ENCODE peak calls at places on chromosome 22, in four cellular contexts. Q is stomach, C is ovary, E is suprapubic skin. B is an unnamed sample. For H3K4me1 and H3K27me3, the result is how much of the 10 kb centered on the place peaks cover.

GRCh38 chr22:24406322-24407277 is 20.8 kb upstream of the ADORA2A start:
- DNase-seq in C (no peak), E (no peak), Q (no peak), B (no peak)

GRCh38 chr22:29755889-29756288 is 10.9 kb downstream of the ZMAT5 start:
- DNase-seq in E (no peak), C (no peak), Q (no peak), B (no peak)

GRCh38 chr22:30606455-30607299 is at the start of gene TCN2:
- DNase-seq in E (peak), Q (peak), C (peak), B (peak)

GRCh38 chr22:23219787-23220484 is 39.6 kb downstream of the BCR start:
- DNase-seq in Q (peak), E (no peak), C (no peak), B (no peak)

GRCh38 chr22:31995046-31995445 is 48.0 kb upstream of the SLC5A1 start:
- DNase-seq in C (no peak), Q (no peak), E (no peak), B (no peak)

GRCh38 chr22:18103527-18104269 is 6.9 kb upstream of the TUBA8 start:
- DNase-seq in E (no peak), C (no peak), Q (no peak), B (no peak)

GRCh38 chr22:35598396-35598710 is 18.8 kb downstream of the MB start:
- DNase-seq in E (no peak), Q (no peak), C (no peak), B (no peak)

GRCh38 chr22:20867179-20868099 is 8.6 kb downstream of the SNAP29 start:
- DNase-seq in E (no peak), Q (peak), C (no peak), B (no peak)

GRCh38 chr22:41833369-41834004 is 582 bp downstream of the SREBF2 start:
- DNase-seq in C (peak), E (peak), Q (peak), B (peak)

GRCh38 chr22:42060489-42060888 is 10.1 kb downstream of the NAGA start:
- DNase-seq in E (no peak), Q (no peak), C (no peak), B (no peak)

GRCh38 chr22:23399367-23400285 is 180.5 kb downstream of the IGLL1 start:
- DNase-seq in E (peak), Q (no peak), C (peak), B (no peak)

GRCh38 chr22:18111759-18112330 is 1.2 kb downstream of the TUBA8 start:
- DNase-seq in Q (peak), C (no peak), E (no peak), B (no peak)

GRCh38 chr22:48897638-48897954 is 930.1 kb downstream of the BRD1 start:
- DNase-seq in E (no peak), Q (peak), C (no peak), B (no peak)

GRCh38 chr22:17097701-17098100 is 12.9 kb downstream of the IL17RA start:
- DNase-seq in E (no peak), Q (no peak), C (no peak), B (no peak)

GRCh38 chr22:29607426-29607825 is 4.0 kb downstream of the NF2 start:
- DNase-seq in Q (no peak), C (no peak), E (no peak), B (no peak)

GRCh38 chr22:30344447-30345200 is 12.1 kb downstream of the SF3A1 start:
- DNase-seq in C (no peak), Q (no peak), E (no peak), B (no peak)

GRCh38 chr22:41966607-41967240 is 2.5 kb upstream of the SEPTIN3 start:
- DNase-seq in Q (peak), C (no peak), E (no peak), B (peak)

DNA sequence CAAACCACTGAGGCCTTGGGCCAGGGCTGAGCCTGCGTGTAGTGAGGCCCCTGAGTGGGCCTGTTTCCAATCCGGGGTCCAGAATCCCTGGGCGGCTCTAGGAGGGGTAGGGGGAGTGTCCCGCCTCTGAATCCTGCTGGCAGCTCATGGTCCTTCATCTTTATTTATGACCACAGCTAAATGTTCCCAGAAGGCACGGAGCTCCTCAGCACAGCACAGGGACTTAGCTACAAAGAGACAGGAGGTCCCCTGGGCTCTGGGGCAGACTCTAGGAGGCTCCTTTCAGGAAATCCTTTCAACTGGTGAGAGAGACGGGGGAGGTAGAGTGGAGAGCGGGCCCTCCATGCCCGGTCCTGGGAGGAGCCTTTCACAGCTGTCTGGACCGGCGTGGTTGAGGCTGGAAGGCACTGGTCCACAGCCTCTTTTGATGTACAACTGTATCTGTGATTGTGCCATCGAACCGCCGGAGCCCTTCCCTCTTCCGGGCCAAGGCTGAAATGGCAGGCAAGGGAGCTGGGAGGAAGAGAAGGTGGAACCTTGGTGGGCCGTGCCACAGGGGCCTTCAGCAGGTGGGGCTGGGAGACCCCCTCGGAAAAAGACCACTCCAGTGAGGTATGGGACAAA is 46.8 kb downstream of the SCUBE1 start:
- DNase-seq in E (no peak), C (no peak), Q (no peak), B (no peak)
- H3K4me1 ChIP-seq in E (under half), C (under half), Q (half or more), B (under half)

GRCh38 chr22:39928556-39929401 is 27.9 kb downstream of the GRAP2 start:
- DNase-seq in C (no peak), E (no peak), Q (no peak), B (no peak)

GRCh38 chr22:39926175-39927152 is 25.6 kb downstream of the GRAP2 start:
- DNase-seq in C (no peak), Q (no peak), E (no peak), B (no peak)

GRCh38 chr22:39924286-39924685 is 23.4 kb downstream of the GRAP2 start:
- DNase-seq in C (no peak), E (no peak), Q (no peak), B (no peak)

GRCh38 chr22:39925273-39925672 is 24.4 kb downstream of the GRAP2 start:
- DNase-seq in E (no peak), C (no peak), Q (no peak), B (no peak)

GRCh38 chr22:39927544-39927943 is 26.7 kb downstream of the GRAP2 start:
- DNase-seq in C (no peak), E (no peak), Q (no peak), B (peak)
- H3K4me3 ChIP-seq in C (no peak), E (no peak), Q (no peak), B (no peak)

DNA sequence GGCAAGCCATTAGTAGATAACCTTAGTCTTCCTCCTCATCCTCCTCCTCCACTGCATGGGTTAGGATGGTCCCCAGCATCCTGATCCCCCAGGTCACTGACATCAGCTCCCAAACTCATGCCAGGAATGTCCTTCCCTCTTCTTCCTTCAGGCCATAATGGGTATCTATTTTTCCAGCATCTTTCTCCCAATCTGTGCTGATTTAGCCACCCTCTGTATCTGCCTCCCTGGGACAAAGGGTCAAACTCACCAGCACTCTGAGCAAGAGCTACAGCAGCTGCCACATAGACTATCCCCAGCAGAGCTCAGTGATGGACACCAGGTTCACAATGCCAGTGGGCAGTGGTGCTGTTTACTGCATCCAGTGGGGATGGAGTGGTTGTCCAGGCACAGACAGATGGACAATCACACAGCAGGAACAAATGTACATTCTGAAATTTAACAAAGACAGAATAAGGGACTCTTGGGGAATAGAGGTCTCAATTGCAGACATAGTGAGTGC is 115.2 kb upstream of the TOP3B start:
- DNase-seq in Q (no peak), E (no peak), C (no peak), B (no peak)
- H3K27me3 ChIP-seq in Q (under half), E (under half), C (under half), B (under half)

GRCh38 chr22:38258895-38259294 is 13.9 kb downstream of the TMEM184B start:
- DNase-seq in C (peak), Q (no peak), E (no peak), B (no peak)

GRCh38 chr22:38260760-38261477 is 11.9 kb downstream of the TMEM184B start:
- DNase-seq in C (no peak), E (no peak), Q (no peak), B (no peak)

GRCh38 chr22:38257650-38258246 is 15.1 kb downstream of the TMEM184B start:
- DNase-seq in Q (peak), E (no peak), C (no peak), B (no peak)

GRCh38 chr22:38261478-38261803 is 11.4 kb downstream of the TMEM184B start:
- DNase-seq in C (no peak), Q (no peak), E (no peak), B (no peak)

DNA sequence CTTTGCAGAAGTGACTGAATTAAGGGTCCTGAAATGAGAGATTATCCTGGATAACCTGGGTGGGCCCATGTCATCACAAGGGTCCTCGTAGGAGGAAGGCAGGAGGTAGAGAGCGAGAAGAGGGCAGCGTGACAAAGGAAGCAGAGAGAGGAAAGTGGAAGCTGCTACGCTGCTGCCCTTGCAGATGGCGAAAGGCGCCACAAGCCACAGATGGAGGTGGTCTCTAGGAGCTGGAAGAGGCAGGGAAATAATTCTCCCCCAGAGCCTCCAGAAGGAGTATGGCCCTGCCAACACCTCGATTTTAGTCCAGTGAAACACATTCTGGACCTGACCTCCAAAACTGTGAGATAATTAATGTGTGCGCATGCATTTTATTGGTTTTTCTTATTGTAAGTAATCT is 13.4 kb downstream of the TMEM184B start:
- DNase-seq in Q (no peak), C (no peak), E (no peak), B (no peak)
- H3K4me1 ChIP-seq in Q (half or more), C (under half), E (half or more), B (under half)

GRCh38 chr22:45671783-45672563 is at the start of gene ATXN10:
- DNase-seq in E (peak), C (peak), Q (peak), B (peak)

GRCh38 chr22:45671051-45671782 is 417 bp upstream of the ATXN10 start:
- DNase-seq in Q (no peak), E (peak), C (no peak), B (peak)

GRCh38 chr22:45672564-45673481 is 1.2 kb downstream of the ATXN10 start:
- DNase-seq in Q (no peak), C (no peak), E (no peak), B (no peak)

GRCh38 chr22:45676024-45676423 is 4.4 kb downstream of the ATXN10 start:
- DNase-seq in Q (no peak), C (no peak), E (no peak), B (no peak)

DNA sequence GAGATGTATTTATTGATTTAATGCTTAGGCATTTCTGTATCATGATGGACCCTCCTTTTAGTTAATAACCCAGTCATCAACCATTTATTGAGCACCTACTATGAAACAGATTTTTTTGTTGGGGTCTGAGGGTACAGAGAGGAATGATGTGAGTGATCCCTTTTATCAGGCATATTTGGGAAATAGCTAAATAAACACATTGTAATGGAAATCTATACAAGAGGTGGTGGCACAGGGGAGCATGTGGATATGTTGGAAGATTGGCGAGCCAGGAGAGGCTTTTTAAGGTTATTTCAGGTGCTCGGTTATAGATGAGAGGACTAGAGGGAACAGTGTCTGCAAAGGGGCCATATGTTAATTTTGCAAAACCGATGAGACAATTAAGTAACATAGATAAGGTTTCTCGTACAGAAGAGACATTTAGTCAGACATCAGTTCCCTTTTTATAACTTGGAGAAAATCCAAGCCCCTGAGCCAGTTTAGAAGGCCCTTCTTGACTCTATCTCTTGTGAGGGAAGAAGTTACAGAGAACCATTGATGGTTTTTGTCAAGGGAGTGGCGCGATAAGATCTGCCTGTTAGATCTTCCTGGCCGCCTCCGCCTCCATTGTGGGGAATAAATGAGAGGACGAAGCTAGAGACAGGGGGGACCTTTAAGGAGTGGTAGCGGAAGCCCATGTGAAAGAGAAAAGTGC is 2.0 kb downstream of the ATXN10 start:
- DNase-seq in E (no peak), C (no peak), Q (no peak), B (no peak)
- H3K4me3 ChIP-seq in E (no peak), C (no peak), Q (peak), B (peak)

B was measured in HAP-1.